ENCODE peak calls at places on chromosomes 11 and 22, in six cellular contexts. D, U, I, H, K and P are unnamed samples.
A peak's percentile ranks its signal among the peaks of the same experiment; 100 is the strongest.

GRCh38 chr22:26648761-26649363 is 8.5 kb upstream of the MIAT start:
- DNase-seq in D (no peak), U (no peak), I (peak; percentile 84), H (no peak), K (no peak), P (no peak)

GRCh38 chr22:32307617-32308016 is 50.0 kb upstream of the RFPL3 start:
- DNase-seq in D (no peak), U (no peak), I (no peak), H (no peak), K (no peak), P (no peak)

GRCh38 chr11:125105921-125106320 is 5.5 kb downstream of the TMEM218 start:
- DNase-seq in D (no peak), U (no peak), I (no peak), H (no peak), K (no peak), P (no peak)

GRCh38 chr11:17010851-17011420 is 3.3 kb downstream of the PLEKHA7 start:
- DNase-seq in D (no peak), U (no peak), I (no peak), H (no peak), K (no peak), P (no peak)

GRCh38 chr11:1389932-1390587 is at the start of gene BRSK2:
- DNase-seq in D (no peak), U (no peak), I (no peak), H (no peak), K (no peak), P (no peak)

GRCh38 chr11:43601511-43601910 is 79.0 kb upstream of the HSD17B12 start:
- DNase-seq in D (no peak), U (no peak), I (no peak), H (no peak), K (no peak), P (no peak)

GRCh38 chr11:45556851-45557707 is 108.3 kb downstream of the CHST1 start:
- DNase-seq in D (no peak), U (no peak), I (peak; percentile 72), H (no peak), K (peak; percentile 20), P (no peak)

GRCh38 chr11:61599968-61600710 is 19.3 kb upstream of the SYT7 start:
- DNase-seq in D (no peak), U (no peak), I (no peak), H (no peak), K (no peak), P (no peak)

GRCh38 chr11:95248666-95249467 is 17.9 kb upstream of the SESN3 start:
- DNase-seq in D (peak; percentile 74), U (no peak), I (no peak), H (no peak), K (no peak), P (no peak)

GRCh38 chr11:64826578-64827450 is 16.5 kb upstream of the MEN1 start:
- DNase-seq in D (no peak), U (no peak), I (no peak), H (no peak), K (no peak), P (no peak)

DNA sequence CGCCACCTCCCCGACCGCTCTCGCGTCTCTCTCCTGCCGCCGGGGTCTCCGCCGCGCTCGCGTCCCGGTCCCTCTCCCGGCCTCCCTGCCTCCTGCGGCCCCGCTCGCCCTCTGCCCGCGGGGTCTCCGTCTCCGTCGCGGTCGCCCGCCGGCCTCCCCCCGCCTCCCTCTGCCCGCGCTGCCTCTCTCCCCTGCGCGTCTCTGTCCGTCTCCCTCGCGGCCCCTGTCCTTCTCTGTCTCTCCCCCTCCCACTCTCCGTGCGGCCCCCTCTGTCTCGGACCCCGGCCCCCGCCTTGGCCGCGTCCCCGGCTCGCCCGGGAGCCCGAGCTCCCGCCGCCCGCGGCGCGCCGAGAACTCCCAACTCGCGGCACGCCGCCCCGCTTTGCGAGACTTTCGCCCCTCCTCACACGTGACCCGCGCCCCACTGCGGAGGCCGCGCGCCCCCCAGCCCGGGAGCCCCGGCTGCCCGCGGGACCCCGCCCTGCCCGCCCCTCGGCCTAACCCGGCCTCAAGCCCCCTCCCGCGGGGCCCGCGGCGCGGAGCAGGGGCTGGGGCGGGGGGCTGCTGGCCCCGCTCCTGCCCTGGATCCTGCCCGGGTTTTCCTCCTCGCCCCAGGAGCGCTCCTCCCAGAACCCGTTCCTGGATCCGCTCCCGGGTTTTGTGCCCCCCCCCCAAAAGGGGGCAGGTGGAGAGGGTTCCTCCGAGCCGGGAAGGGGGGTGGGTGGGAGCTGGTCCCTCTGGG is 702 bp upstream of the KCNJ4 start:
- DNase-seq in D (no peak), U (no peak), I (no peak), H (no peak), K (peak; percentile 58), P (no peak)
- TF ChIP-seq MYC in D (no peak), U (no peak), I (no peak), H (no peak), K (peak; percentile 13), P (no peak)

GRCh38 chr22:28232231-28232630 is 313.2 kb upstream of the PITPNB start:
- DNase-seq in D (no peak), U (no peak), I (no peak), H (no peak), K (no peak), P (no peak)

GRCh38 chr22:28229566-28230483 is 310.8 kb upstream of the PITPNB start:
- DNase-seq in D (no peak), U (no peak), I (no peak), H (no peak), K (no peak), P (no peak)

GRCh38 chr22:28231423-28231822 is 312.4 kb upstream of the PITPNB start:
- DNase-seq in D (no peak), U (no peak), I (no peak), H (no peak), K (no peak), P (peak; percentile 82)

DNA sequence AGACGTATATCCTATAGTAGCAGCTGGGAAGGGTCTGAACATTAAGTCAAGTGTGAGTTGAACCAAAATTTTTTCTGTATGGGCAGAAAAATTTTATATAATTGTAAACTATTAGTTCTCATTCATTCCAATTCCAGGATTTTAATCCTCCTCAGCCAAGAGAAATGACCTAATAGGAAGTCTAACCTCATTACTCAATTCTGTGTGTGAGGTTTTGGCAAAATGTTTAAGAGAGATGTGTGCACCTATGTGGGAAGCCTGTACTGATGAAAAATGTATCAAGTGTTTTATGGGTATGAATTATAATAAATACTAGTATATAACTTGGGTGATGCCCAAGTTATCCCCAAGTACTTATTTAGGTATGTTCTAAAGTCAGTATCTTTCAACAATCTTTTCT is 311.6 kb upstream of the PITPNB start:
- DNase-seq in D (no peak), U (no peak), I (no peak), H (no peak), K (no peak), P (no peak)
- TF ChIP-seq MYC in D (no peak), U (no peak), I (no peak), H (no peak), K (no peak), P (no peak)

GRCh38 chr11:47179655-47179991 is 2.9 kb upstream of the ARFGAP2 start:
- DNase-seq in D (peak; percentile 9), U (peak; percentile 78), I (peak; percentile 61), H (peak; percentile 52), K (peak; percentile 69), P (peak; percentile 52)
- TF ChIP-seq MYC in D (no peak), U (no peak), I (no peak), H (no peak), K (no peak), P (no peak)

GRCh38 chr11:78586452-78587046 is 11.9 kb upstream of the NARS2 start:
- DNase-seq in D (no peak), U (peak; percentile 18), I (peak; percentile 58), H (peak; percentile 23), K (peak; percentile 38), P (no peak)
- TF ChIP-seq MYC in D (no peak), U (no peak), I (no peak), H (no peak), K (no peak), P (no peak)

DNA sequence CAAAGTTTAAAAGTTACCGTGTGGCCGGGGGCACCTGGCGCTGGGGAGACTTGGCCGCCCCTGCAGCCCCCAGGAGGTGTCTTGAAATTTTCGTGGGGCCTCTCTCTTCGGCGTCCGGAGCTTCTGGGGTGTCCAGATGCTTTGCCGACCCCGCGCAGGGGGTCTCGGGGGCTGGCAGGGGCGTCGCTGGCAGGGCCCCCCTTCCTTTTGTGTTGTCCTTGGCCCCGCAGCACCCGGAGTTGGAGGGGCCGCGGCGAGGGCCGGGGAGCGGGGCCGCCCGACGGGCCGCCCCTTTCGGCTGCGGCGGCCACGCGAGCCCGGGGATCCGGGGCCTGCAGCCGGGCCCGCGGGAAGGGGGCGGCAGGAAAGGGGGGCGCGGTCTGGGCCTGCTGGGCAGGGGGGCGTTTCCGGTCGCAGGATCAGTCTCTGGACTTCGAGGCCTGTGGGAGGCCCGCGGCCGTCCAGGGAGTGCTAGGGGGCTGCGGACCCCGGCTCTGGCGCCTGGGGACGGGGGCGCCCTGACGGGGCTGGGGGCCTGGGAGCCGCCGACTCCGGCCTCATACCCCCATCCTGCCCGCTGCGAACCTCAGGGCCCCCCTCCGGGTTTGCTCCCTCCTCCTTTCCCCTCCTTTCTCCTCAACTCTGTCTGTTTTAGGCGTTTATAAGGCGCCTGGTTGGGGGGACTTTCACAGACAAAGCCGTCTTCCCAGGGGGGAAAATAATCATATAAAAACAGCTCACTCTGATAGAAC is 867 bp downstream of the ZC3H7B start:
- DNase-seq in D (no peak), U (no peak), I (peak; percentile 28), H (no peak), K (no peak), P (no peak)
- TF ChIP-seq MYC in D (no peak), U (no peak), I (no peak), H (no peak), K (no peak), P (no peak)

DNA sequence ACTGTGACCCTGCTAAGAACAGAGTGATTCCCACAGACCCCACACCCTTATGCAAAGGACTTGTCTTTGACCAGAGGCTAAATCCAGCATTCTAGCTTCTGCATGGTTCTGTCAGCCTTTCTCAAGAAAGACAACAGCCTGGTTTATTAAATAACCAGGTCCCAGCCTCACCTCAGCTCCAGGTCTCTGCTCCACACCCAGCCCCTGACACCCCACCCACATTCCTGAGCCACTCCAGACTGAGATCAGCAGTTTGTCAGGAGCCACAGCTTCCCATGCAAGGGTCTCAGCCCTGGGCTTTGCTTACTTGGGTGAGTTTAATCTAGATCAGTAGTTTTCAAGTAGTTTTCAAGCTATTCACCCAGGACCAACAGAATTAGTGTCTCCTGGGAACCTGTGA is 69.1 kb downstream of the GALNT18 start:
- DNase-seq in D (no peak), U (no peak), I (no peak), H (no peak), K (no peak), P (no peak)
- TF ChIP-seq MYC in D (no peak), U (no peak), I (no peak), H (no peak), K (no peak), P (no peak)